ENCODE peak calls at places on chromosomes 4 and X, in nine cellular contexts. U, N, W, K, A, D, H, L and Q are unnamed samples.

GRCh38 chrX:27884654-27885053 is 76.9 kb downstream of the MAGEB10 start:
- DNase-seq in D (no peak), W (no peak), K (no peak), N (no peak), L (no peak), U (no peak), H (no peak), A (no peak), Q (no peak)

GRCh38 chr4:101277661-101278060 is 69.7 kb downstream of the PPP3CA start:
- DNase-seq in L (peak), H (peak), K (no peak), W (peak), U (no peak), D (no peak), A (no peak), N (no peak), Q (peak)

GRCh38 chr4:141614878-141615586 is 21.4 kb upstream of the IL15 start:
- DNase-seq in A (no peak), H (no peak), K (no peak), D (no peak), L (no peak), U (no peak), W (no peak), N (no peak), Q (no peak)

GRCh38 chr4:173940146-173940545 is 343.3 kb downstream of the FBXO8 start:
- DNase-seq in L (no peak), H (no peak), D (no peak), U (no peak), W (no peak), K (no peak), N (no peak), A (no peak), Q (no peak)

GRCh38 chrX:119784747-119785446 is 6.5 kb downstream of the RPL39 start:
- DNase-seq in D (peak), W (no peak), A (peak), U (peak), H (peak), N (peak), L (peak), K (peak), Q (no peak)

GRCh38 chr4:31081375-31081774 is 361.2 kb downstream of the PCDH7 start:
- DNase-seq in D (no peak), U (no peak), H (peak), W (no peak), N (no peak), K (no peak), A (no peak), L (peak), Q (peak)

GRCh38 chrX:47807548-47807947 is 29.2 kb upstream of the ZNF81 start:
- DNase-seq in D (no peak), H (no peak), N (no peak), W (no peak), U (no peak), A (no peak), K (no peak), L (no peak), Q (peak)

GRCh38 chr4:21949073-21949457 is 493 bp upstream of the KCNIP4 start:
- DNase-seq in U (peak), D (no peak), W (no peak), H (no peak), K (no peak), L (no peak), N (no peak), A (no peak), Q (peak)

GRCh38 chr4:145909331-145909730 is 29.3 kb downstream of the ZNF827 start:
- DNase-seq in D (no peak), K (peak), W (no peak), A (peak), L (no peak), H (peak), U (peak), N (peak), Q (peak)

GRCh38 chr4:25343671-25344070 is 31.1 kb downstream of the ZCCHC4 start:
- DNase-seq in L (no peak), A (no peak), N (no peak), D (no peak), U (no peak), W (no peak), K (no peak), H (no peak), Q (no peak)

GRCh38 chr4:2281575-2282343 is 19.9 kb upstream of the MXD4 start:
- DNase-seq in N (no peak), D (peak), K (peak), L (no peak), A (peak), U (no peak), W (no peak), H (no peak), Q (no peak)

GRCh38 chr4:30722916-30723270 is 2.7 kb downstream of the PCDH7 start:
- DNase-seq in K (no peak), L (no peak), U (no peak), A (no peak), N (no peak), H (peak), W (no peak), D (no peak), Q (no peak)

GRCh38 chr4:112848931-112849330 is 200.5 kb upstream of the ANK2 start:
- DNase-seq in L (no peak), W (no peak), K (no peak), U (no peak), N (no peak), D (no peak), A (no peak), H (no peak), Q (no peak)

GRCh38 chr4:144557404-144557803 is 88.6 kb upstream of the HHIP start:
- DNase-seq in D (no peak), L (no peak), A (no peak), K (no peak), N (no peak), U (no peak), W (no peak), H (peak), Q (no peak)

GRCh38 chr4:152357206-152357605 is 178.7 kb downstream of the FBXW7 start:
- DNase-seq in L (peak), U (no peak), W (peak), A (peak), K (no peak), H (no peak), N (no peak), D (no peak), Q (peak)

GRCh38 chr4:77893451-77893850 is 30.8 kb downstream of the MRPL1 start:
- DNase-seq in W (no peak), A (no peak), D (no peak), K (no peak), L (no peak), U (no peak), H (no peak), N (no peak), Q (no peak)

GRCh38 chr4:177596035-177596434 is 153.8 kb upstream of the AGA start:
- DNase-seq in U (peak), K (no peak), L (peak), W (peak), D (peak), N (peak), A (peak), H (peak), Q (peak)

GRCh38 chr4:54539500-54540029 is 118.2 kb upstream of the KIT start:
- DNase-seq in D (peak), L (peak), N (peak), A (no peak), W (peak), H (no peak), U (peak), K (no peak), Q (peak)

GRCh38 chr4:108337923-108338322 is 169.2 kb upstream of the LEF1 start:
- DNase-seq in N (no peak), K (no peak), D (no peak), W (peak), L (peak), H (peak), U (peak), A (no peak), Q (peak)

GRCh38 chr4:185792384-185793146 is 19.4 kb downstream of the SORBS2 start:
- DNase-seq in N (no peak), D (no peak), K (no peak), A (no peak), H (peak), W (peak), U (no peak), L (peak), Q (peak)

GRCh38 chr4:16496501-16496900 is 270.2 kb upstream of the TAPT1 start:
- DNase-seq in D (no peak), A (no peak), H (peak), U (peak), L (peak), N (no peak), W (peak), K (no peak), Q (peak)

GRCh38 chr4:185956546-185956945 is 112.4 kb upstream of the TLR3 start:
- DNase-seq in L (no peak), N (no peak), H (no peak), W (no peak), K (no peak), D (no peak), A (no peak), U (no peak), Q (no peak)

GRCh38 chrX:150162141-150162540 is 201.0 kb upstream of the MAMLD1 start:
- DNase-seq in A (no peak), U (no peak), K (no peak), D (no peak), N (no peak), W (no peak), H (no peak), L (no peak), Q (no peak)

GRCh38 chrX:42615161-42615563 is 162.8 kb downstream of the PPP1R2C start:
- DNase-seq in N (no peak), L (no peak), A (peak), K (peak), W (no peak), H (no peak), D (no peak), U (peak), Q (no peak)

GRCh38 chr4:84503495-84504437 is 4.7 kb upstream of the NKX6-1 start:
- DNase-seq in U (peak), N (peak), W (peak), K (peak), H (peak), A (peak), D (no peak), L (peak), Q (peak)

GRCh38 chr4:87103086-87103485 is 117.3 kb downstream of the KLHL8 start:
- DNase-seq in U (no peak), D (no peak), K (no peak), A (no peak), W (peak), N (no peak), H (no peak), L (no peak), Q (no peak)

GRCh38 chr4:89489338-89489771 is 181.8 kb upstream of the GPRIN3 start:
- DNase-seq in H (no peak), A (no peak), U (no peak), K (no peak), W (no peak), L (no peak), N (no peak), D (no peak), Q (no peak)

GRCh38 chr4:184812181-184812542 is 13.6 kb downstream of the ACSL1 start:
- DNase-seq in A (no peak), K (no peak), N (no peak), H (no peak), L (no peak), U (no peak), D (no peak), W (no peak), Q (no peak)

GRCh38 chr4:76198411-76199237 is 15.0 kb downstream of the SCARB2 start:
- DNase-seq in L (peak), N (peak), D (no peak), A (peak), H (peak), U (peak), K (no peak), W (peak), Q (peak)

GRCh38 chr4:2714071-2714770 is 41.9 kb downstream of the TNIP2 start:
- DNase-seq in L (no peak), K (no peak), N (no peak), U (peak), D (no peak), W (peak), A (no peak), H (peak), Q (peak)

GRCh38 chr4:88320780-88321373 is 36.5 kb upstream of the PPM1K start:
- DNase-seq in A (peak), K (peak), L (peak), N (no peak), D (no peak), H (peak), U (no peak), W (peak), Q (peak)

GRCh38 chr4:7397206-7398103 is 37.3 kb downstream of the PSAPL1 start:
- DNase-seq in K (no peak), H (no peak), L (no peak), N (no peak), D (peak), W (no peak), U (no peak), A (no peak), Q (no peak)

GRCh38 chrX:129749069-129749468 is 10.3 kb downstream of the XPNPEP2 start:
- DNase-seq in W (no peak), U (no peak), A (no peak), N (no peak), L (no peak), H (peak), D (no peak), K (no peak), Q (peak)

GRCh38 chrX:145848451-145848850 is 30.8 kb downstream of the SLITRK2 start:
- DNase-seq in K (no peak), H (no peak), D (no peak), W (no peak), U (no peak), L (no peak), N (no peak), A (no peak), Q (no peak)
- H3K4me3 ChIP-seq in K (no peak), H (no peak), D (no peak), W (no peak), U (no peak), L (no peak), N (no peak), A (no peak), Q (no peak)

DNA sequence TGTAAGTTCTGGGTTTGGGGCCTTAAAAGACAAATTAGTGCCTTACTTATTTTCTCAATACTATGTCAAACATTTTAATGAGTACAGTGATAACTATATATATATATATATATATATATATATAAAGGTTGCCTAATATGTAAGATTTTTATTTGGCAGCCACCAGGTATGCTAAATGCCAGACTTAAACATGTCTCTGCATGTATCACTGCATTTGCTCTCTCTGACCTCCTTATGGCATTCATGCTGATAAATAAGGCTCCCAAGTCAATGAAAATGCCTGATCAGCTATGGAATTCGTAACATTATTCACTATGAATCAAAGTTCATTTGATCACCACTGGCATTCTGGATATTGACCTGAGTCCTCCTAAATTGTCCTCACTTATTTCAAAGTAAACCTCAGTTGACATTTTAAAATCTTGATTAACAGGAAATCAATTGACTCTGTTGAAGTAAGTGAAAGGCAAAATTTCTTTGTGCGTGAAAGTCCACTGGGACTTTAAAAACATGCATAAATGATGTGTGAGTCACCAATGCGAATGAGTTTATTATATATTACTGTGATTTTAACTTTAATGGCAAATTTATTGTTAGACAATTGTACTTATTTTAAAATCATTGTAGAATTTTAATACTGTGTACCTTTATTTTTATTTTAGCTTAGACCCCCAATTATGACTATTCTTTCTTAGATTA is 29.2 kb upstream of the AREG start:
- DNase-seq in H (no peak), W (no peak), N (no peak), A (no peak), K (no peak), D (no peak), L (no peak), U (no peak), Q (no peak)
- H3K4me3 ChIP-seq in H (no peak), W (no peak), N (no peak), A (no peak), K (no peak), D (no peak), L (no peak), U (no peak), Q (no peak)

GRCh38 chrX:65690057-65690855 is 22.8 kb downstream of the MSN start:
- DNase-seq in U (no peak), H (peak), W (peak), K (no peak), L (peak), N (no peak), D (no peak), A (peak), Q (peak)

GRCh38 chrX:65696613-65697012 is 29.2 kb downstream of the MSN start:
- DNase-seq in A (peak), U (no peak), L (no peak), D (no peak), H (peak), W (no peak), K (no peak), N (no peak), Q (no peak)

GRCh38 chrX:65697915-65698796 is 30.7 kb downstream of the MSN start:
- DNase-seq in H (no peak), D (peak), K (peak), L (peak), A (peak), N (peak), U (no peak), W (no peak), Q (peak)

GRCh38 chrX:65697173-65697572 is 29.7 kb downstream of the MSN start:
- DNase-seq in D (no peak), U (no peak), L (peak), A (peak), N (no peak), W (peak), K (peak), H (peak), Q (no peak)

GRCh38 chrX:65695849-65696248 is 28.4 kb downstream of the MSN start:
- DNase-seq in H (no peak), L (no peak), A (no peak), K (no peak), W (no peak), N (peak), U (no peak), D (no peak), Q (no peak)
- H3K4me3 ChIP-seq in H (no peak), L (no peak), A (peak), K (peak), W (no peak), N (no peak), U (no peak), D (peak), Q (no peak)

GRCh38 chr4:169070895-169071218 is 60.8 kb upstream of the CBR4 start:
- DNase-seq in H (no peak), U (no peak), A (no peak), N (no peak), W (no peak), D (no peak), K (no peak), L (no peak), Q (no peak)

GRCh38 chr4:169071781-169072180 is 61.7 kb upstream of the CBR4 start:
- DNase-seq in W (no peak), K (no peak), N (no peak), U (no peak), L (no peak), H (peak), A (no peak), D (no peak), Q (peak)

GRCh38 chr4:169066934-169067333 is 56.9 kb upstream of the CBR4 start:
- DNase-seq in U (no peak), L (no peak), D (no peak), H (no peak), A (no peak), K (no peak), N (no peak), W (no peak), Q (no peak)

GRCh38 chr4:169068423-169068822 is 58.4 kb upstream of the CBR4 start:
- DNase-seq in A (no peak), K (no peak), H (no peak), W (no peak), N (no peak), D (no peak), U (no peak), L (no peak), Q (no peak)

DNA sequence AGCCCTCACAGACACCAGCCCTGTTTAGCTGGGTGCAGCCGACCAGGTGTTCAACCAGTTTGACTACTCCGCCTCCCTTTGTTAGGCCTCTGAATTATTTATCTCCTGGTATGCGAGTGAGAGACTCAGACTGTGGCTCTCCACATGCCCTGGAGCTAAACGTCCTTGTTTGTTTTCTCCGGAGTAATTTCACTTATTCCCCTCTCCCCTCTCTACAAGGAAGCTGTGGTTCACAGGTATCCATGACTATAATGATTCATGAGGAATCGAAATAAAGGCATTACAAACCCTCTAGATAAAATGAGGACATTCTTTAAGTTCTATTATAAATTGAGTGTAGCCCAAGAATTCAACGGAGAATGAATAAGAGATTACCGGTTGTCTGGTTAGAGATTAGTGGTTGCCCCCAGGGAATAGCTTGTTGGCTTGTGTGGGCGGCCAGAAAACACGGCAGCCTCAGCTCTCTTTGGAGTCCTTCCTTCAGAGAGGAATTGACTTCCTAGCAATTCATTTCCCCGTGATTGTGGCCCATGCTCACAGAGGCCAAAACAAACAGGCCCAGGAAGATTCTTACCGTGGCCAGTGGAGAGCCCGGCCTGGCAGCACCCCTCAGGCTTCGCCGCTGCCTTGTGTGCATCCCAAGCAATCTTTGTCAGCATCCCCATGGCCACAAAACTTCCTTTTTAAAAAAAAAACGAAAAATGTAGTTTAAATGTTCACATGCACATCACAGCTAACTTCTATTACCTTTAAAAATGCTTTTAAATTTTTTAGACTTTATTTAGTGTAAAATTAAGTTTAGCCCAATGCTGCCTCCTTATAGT is 60.2 kb upstream of the CBR4 start:
- DNase-seq in U (peak), K (no peak), L (peak), D (no peak), N (no peak), W (peak), A (peak), H (peak), Q (peak)
- H3K4me3 ChIP-seq in U (peak), K (no peak), L (no peak), D (no peak), N (no peak), W (no peak), A (no peak), H (no peak), Q (no peak)